ENCODE peak calls at places on chromosome 16, in four cellular contexts. W is fibroblast of the aortic adventitia, H is sigmoid colon, Q is DND-41. O is an unnamed sample.

GRCh38 chr16:86029131-86029741 is 130.3 kb downstream of the IRF8 start:
- DNase-seq in W (peak), H (peak), Q (peak), O (no peak)

GRCh38 chr16:7946142-7946541 is 613.5 kb downstream of the RBFOX1 start:
- DNase-seq in W (no peak), H (no peak), Q (no peak), O (no peak)

GRCh38 chr16:27286446-27286845 is 17.9 kb upstream of the NSMCE1 start:
- DNase-seq in W (peak), H (no peak), Q (no peak), O (peak)

GRCh38 chr16:5851583-5851982 is 754.0 kb upstream of the EEF2KMT start:
- DNase-seq in W (no peak), H (no peak), Q (no peak), O (no peak)

GRCh38 chr16:57373117-57373947 is 1.0 kb downstream of the CX3CL1 start:
- DNase-seq in W (no peak), H (no peak), Q (no peak), O (no peak)

GRCh38 chr16:30874244-30874820 is 19.5 kb downstream of the BCL7C start:
- DNase-seq in W (no peak), H (peak), Q (no peak), O (no peak)

GRCh38 chr16:56460101-56460500 is 8.7 kb downstream of the OGFOD1 start:
- DNase-seq in W (peak), H (no peak), Q (no peak), O (no peak)

GRCh38 chr16:88558457-88559442 is 11.5 kb upstream of the ZC3H18 start:
- DNase-seq in W (peak), H (peak), Q (no peak), O (peak)

GRCh38 chr16:86370036-86370435 is 140.3 kb upstream of the FOXF1 start:
- DNase-seq in W (no peak), H (no peak), Q (no peak), O (no peak)

GRCh38 chr16:62445909-62446308 is 409.7 kb upstream of the CDH8 start:
- DNase-seq in W (no peak), H (no peak), Q (no peak), O (no peak)

GRCh38 chr16:13083687-13084086 is 182.3 kb downstream of the SHISA9 start:
- DNase-seq in W (no peak), H (no peak), Q (no peak), O (no peak)

GRCh38 chr16:68232335-68232734 is 3.6 kb downstream of the ESRP2 start:
- DNase-seq in W (no peak), H (peak), Q (no peak), O (no peak)

GRCh38 chr16:88530858-88531203 is 39.4 kb upstream of the ZC3H18 start:
- DNase-seq in W (no peak), H (no peak), Q (no peak), O (no peak)

GRCh38 chr16:83923581-83924365 is 24.9 kb downstream of the MLYCD start:
- DNase-seq in W (no peak), H (no peak), Q (no peak), O (no peak)

GRCh38 chr16:80231888-80232287 is 308.9 kb upstream of the DYNLRB2 start:
- DNase-seq in W (peak), H (no peak), Q (no peak), O (peak)

GRCh38 chr16:67963325-67964321 is 4.8 kb downstream of the SLC12A4 start:
- DNase-seq in W (no peak), H (no peak), Q (no peak), O (no peak)

GRCh38 chr16:13519871-13520270 is 400.1 kb upstream of the ERCC4 start:
- DNase-seq in W (no peak), H (no peak), Q (no peak), O (no peak)

GRCh38 chr16:89256651-89257254 is 39.2 kb downstream of the ZNF778 start:
- DNase-seq in W (peak), H (peak), Q (no peak), O (peak)

GRCh38 chr16:57167951-57168350 is 17.9 kb downstream of the PSME3IP1 start:
- DNase-seq in W (peak), H (peak), Q (no peak), O (peak)

GRCh38 chr16:75486014-75486404 is 9.2 kb downstream of the CHST6 start:
- DNase-seq in W (no peak), H (no peak), Q (peak), O (no peak)

GRCh38 chr16:7755347-7755746 is 422.7 kb downstream of the RBFOX1 start:
- DNase-seq in W (no peak), H (no peak), Q (no peak), O (no peak)

GRCh38 chr16:16992986-16993783 is 477.6 kb downstream of the XYLT1 start:
- DNase-seq in W (no peak), H (no peak), Q (no peak), O (no peak)

GRCh38 chr16:68072038-68072695 is 13.0 kb upstream of the NFATC3 start:
- DNase-seq in W (no peak), H (peak), Q (no peak), O (peak)

GRCh38 chr16:64092284-64092683 is 1029.6 kb downstream of the CDH11 start:
- DNase-seq in W (peak), H (no peak), Q (no peak), O (peak)

GRCh38 chr16:56164636-56165035 is 26.7 kb upstream of the GNAO1 start:
- DNase-seq in W (no peak), H (no peak), Q (no peak), O (no peak)

GRCh38 chr16:14249291-14250032 is 178.3 kb downstream of the MRTFB start:
- DNase-seq in W (peak), H (no peak), Q (peak), O (peak)

GRCh38 chr16:19831678-19832077 is 53.0 kb downstream of the GPRC5B start:
- DNase-seq in W (peak), H (no peak), Q (no peak), O (peak)

DNA sequence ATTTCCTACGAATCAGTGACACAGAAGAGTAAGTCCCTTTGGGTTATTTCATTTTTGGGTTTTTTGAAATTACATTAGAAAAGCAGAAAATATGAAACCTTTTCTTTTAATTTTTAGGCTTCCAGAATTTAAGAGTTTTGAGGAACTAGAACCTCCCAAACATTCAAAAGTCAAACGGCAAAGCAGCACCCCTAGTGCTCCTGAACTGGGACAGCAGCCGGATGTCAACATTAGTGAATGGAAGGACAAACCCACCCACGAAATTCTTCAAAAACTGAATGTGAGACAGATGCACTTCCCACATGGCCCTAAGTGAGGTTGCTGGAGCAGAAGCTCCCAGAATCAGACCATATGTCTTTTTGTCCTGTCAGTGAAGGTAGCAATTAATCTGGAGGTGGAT is 199.4 kb downstream of the PHKB start:
- DNase-seq in W (no peak), H (no peak), Q (no peak), O (no peak)
- TF ChIP-seq CTCF in W (no peak), H (no peak), Q (no peak), O (no peak)

GRCh38 chr16:70472786-70473433 is 18.5 kb downstream of the FCSK start:
- DNase-seq in W (no peak), H (no peak), Q (no peak), O (no peak)
- TF ChIP-seq CTCF in W (no peak), H (no peak), Q (no peak), O (no peak)

GRCh38 chr16:1054660-1055556 is 17.6 kb upstream of the SSTR5 start:
- DNase-seq in W (peak), H (no peak), Q (no peak), O (peak)
- TF ChIP-seq CTCF in W (peak), H (peak), Q (peak), O (peak)

DNA sequence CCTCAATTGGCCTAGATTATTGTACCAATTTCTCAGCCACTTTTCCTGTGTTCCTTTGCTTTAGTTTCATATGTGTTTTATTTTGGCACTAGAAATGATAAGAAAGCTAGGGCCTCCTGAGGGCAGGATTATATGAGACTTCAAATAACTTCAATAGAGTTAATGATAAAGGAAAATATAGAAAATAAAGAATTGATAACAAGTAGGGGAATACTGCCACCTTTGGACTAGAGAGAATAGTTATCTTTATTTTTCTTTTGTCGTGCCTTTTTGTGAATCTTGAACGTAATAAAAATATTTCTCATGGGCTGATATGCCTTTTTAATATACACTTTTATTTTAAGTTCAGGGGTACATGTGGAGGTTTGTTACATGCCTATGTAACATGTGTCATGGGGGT is 29.3 kb upstream of the RBL2 start:
- DNase-seq in W (peak), H (no peak), Q (no peak), O (no peak)
- TF ChIP-seq CTCF in W (peak), H (no peak), Q (no peak), O (no peak)

GRCh38 chr16:2970563-2970962 is 1.4 kb downstream of the PAQR4 start:
- DNase-seq in W (no peak), H (no peak), Q (no peak), O (no peak)

GRCh38 chr16:2969545-2970521 is 685 bp downstream of the PAQR4 start:
- DNase-seq in W (peak), H (no peak), Q (peak), O (peak)

GRCh38 chr16:2968368-2968737 is 795 bp upstream of the PAQR4 start:
- DNase-seq in W (no peak), H (no peak), Q (no peak), O (no peak)

GRCh38 chr16:2967721-2968161 is 1.4 kb upstream of the PAQR4 start:
- DNase-seq in W (no peak), H (no peak), Q (no peak), O (no peak)

GRCh38 chr16:2968738-2969544 is at the start of gene PAQR4:
- DNase-seq in W (peak), H (peak), Q (peak), O (peak)
- TF ChIP-seq CTCF in W (no peak), H (no peak), Q (no peak), O (no peak)

DNA sequence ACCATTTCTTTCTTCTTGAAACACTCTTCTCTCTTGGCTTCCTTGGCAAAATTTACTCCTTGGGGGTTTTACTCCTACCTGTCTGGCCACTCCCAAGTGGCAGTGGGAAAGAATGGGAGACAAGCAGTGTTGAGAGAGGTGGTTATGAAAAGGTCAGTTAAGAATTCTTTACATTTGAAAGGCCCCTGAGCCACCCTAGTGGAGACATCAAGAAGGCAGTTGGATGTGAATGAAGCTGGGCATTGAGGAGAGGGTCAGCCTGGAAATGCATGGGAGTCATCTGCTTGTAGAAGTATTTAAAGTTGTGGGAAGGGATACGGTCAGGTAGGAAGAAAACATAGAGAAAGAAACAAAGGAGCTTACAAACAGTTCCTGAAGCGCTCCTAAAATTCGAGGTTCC is 42.3 kb upstream of the CCNF start:
- DNase-seq in W (no peak), H (no peak), Q (no peak), O (no peak)
- TF ChIP-seq CTCF in W (peak), H (no peak), Q (no peak), O (peak)

DNA sequence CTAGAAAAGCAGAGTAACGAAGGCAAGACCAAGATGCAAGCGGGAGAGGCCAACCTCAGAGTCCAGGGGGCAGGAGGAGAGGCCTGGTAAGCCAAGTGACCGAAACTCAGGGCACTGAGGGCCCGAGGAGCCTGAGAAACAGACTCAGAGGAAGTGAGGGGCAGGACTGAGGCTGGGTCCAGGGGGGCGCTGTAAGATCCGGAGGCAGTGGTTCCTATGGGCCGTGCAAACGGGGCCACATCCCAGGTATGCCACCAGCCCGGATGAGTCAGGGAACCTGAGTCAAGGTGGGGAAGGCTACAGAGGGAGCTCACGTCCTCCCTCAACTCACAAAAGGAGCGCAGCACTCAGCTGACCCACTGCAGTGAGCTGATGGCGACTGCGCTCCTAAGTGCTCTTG is 8.3 kb downstream of the ZDHHC7 start:
- DNase-seq in W (no peak), H (no peak), Q (no peak), O (no peak)
- TF ChIP-seq CTCF in W (no peak), H (no peak), Q (no peak), O (no peak)

DNA sequence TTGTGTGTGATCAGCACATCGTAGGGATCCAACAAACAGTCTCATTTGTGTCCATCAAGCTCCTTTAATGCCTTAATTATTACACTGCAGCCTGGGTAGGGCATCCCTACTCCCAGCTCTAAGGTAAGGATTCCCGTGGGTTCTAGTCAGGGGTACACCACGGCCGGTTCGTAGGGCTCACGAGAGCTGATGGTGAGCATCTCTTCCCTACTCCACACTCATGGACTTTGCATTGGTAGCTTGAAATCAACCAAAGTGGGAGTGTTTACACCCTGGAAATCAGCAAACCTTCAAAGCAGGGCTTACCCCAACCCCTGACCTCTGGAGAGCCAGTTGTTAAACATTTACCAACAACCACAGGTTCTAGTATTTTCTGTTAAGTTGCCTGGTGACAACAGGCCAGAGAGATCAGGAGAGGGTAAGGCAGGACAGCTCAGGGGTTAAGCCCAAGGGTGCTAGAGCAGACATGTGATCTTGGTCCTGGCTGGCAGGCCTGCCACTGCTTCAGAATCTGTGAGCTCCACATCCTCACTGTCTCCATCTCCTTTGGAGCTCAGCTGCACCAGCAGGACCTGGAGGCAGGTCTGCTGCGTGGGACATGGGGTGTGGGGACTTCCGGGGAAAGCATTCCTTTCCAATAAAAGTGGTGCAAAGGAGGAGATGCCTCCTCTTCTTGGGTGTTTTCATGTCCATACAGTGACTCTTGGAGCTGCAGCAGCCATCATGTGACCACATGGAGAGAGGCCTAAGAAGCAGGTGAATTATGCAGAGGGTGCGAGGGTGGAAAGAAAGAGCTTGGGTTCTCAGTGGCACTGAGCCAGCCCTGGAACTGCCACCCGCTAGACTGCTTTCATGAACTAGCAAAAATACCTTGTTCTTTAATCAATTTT is 36.1 kb upstream of the ZCCHC14 start:
- DNase-seq in W (no peak), H (no peak), Q (no peak), O (no peak)
- TF ChIP-seq CTCF in W (no peak), H (no peak), Q (no peak), O (no peak)

O was measured in astrocyte of the spinal cord.